ENCODE peak calls at places on chromosomes 13 and 19, in seven cellular contexts. O, Z, L, P, R, T and C are unnamed samples.

GRCh38 chr13:79392882-79393563 is 13.0 kb downstream of the RBM26 start:
- DNase-seq in O (no peak), Z (no peak), L (no peak), P (no peak), R (no peak), T (no peak), C (no peak)

GRCh38 chr13:102580552-102581169 is 16.1 kb upstream of the TPP2 start:
- DNase-seq in O (peak), Z (no peak), L (no peak), P (peak), R (peak), T (no peak), C (no peak)

GRCh38 chr19:56955637-56956216 is 115.2 kb upstream of the PEG3 start:
- DNase-seq in O (no peak), Z (no peak), L (no peak), P (no peak), R (peak), T (no peak), C (no peak)

GRCh38 chr13:36519432-36519831 is 87.1 kb downstream of the CCNA1 start:
- DNase-seq in O (no peak), Z (no peak), L (no peak), P (no peak), R (no peak), T (no peak), C (no peak)

GRCh38 chr13:21668665-21669599 is 1.9 kb upstream of the FGF9 start:
- DNase-seq in O (peak), Z (no peak), L (no peak), P (no peak), R (no peak), T (peak), C (no peak)

GRCh38 chr13:81957121-81957520 is 1616.2 kb upstream of the SPRY2 start:
- DNase-seq in O (no peak), Z (no peak), L (no peak), P (no peak), R (peak), T (no peak), C (no peak)

GRCh38 chr19:16442386-16443276 is 29.1 kb downstream of the EPS15L1 start:
- DNase-seq in O (no peak), Z (no peak), L (no peak), P (peak), R (no peak), T (no peak), C (no peak)

GRCh38 chr19:29268721-29269483 is 56.0 kb upstream of the UQCRFS1 start:
- DNase-seq in O (no peak), Z (no peak), L (no peak), P (no peak), R (no peak), T (no peak), C (no peak)

GRCh38 chr19:23283925-23284324 is 33.7 kb upstream of the ZNF724 start:
- DNase-seq in O (peak), Z (peak), L (no peak), P (peak), R (peak), T (peak), C (no peak)

GRCh38 chr13:109154546-109154945 is 525.1 kb downstream of the MYO16 start:
- DNase-seq in O (no peak), Z (no peak), L (no peak), P (no peak), R (no peak), T (no peak), C (no peak)

GRCh38 chr13:59776924-59777690 is 386.6 kb downstream of the DIAPH3 start:
- DNase-seq in O (no peak), Z (no peak), L (peak), P (no peak), R (no peak), T (no peak), C (no peak)

GRCh38 chr13:109938255-109938936 is 152.0 kb upstream of the IRS2 start:
- DNase-seq in O (no peak), Z (no peak), L (no peak), P (no peak), R (no peak), T (no peak), C (no peak)

GRCh38 chr13:66349945-66350344 is 880.2 kb downstream of the PCDH9 start:
- DNase-seq in O (no peak), Z (no peak), L (no peak), P (no peak), R (no peak), T (no peak), C (no peak)

GRCh38 chr13:83182845-83183244 is 699.4 kb downstream of the SLITRK1 start:
- DNase-seq in O (no peak), Z (no peak), L (no peak), P (no peak), R (no peak), T (no peak), C (no peak)

GRCh38 chr13:26480246-26480855 is 77.1 kb upstream of the WASF3 start:
- DNase-seq in O (no peak), Z (no peak), L (no peak), P (no peak), R (no peak), T (no peak), C (no peak)

GRCh38 chr19:12884926-12885748 is 1.9 kb downstream of the KLF1 start:
- DNase-seq in O (peak), Z (peak), L (peak), P (peak), R (peak), T (peak), C (peak)

GRCh38 chr13:112903071-112903577 is 65.9 kb upstream of the MCF2L start:
- DNase-seq in O (no peak), Z (no peak), L (no peak), P (no peak), R (no peak), T (no peak), C (no peak)

GRCh38 chr13:44352202-44352601 is 21.4 kb upstream of the SERP2 start:
- DNase-seq in O (no peak), Z (no peak), L (no peak), P (no peak), R (no peak), T (no peak), C (no peak)

GRCh38 chr19:55652311-55653078 is 2.3 kb upstream of the U2AF2 start:
- DNase-seq in O (no peak), Z (no peak), L (no peak), P (no peak), R (no peak), T (no peak), C (no peak)

GRCh38 chr13:47679391-47679790 is 321.7 kb downstream of the SUCLA2 start:
- DNase-seq in O (no peak), Z (no peak), L (no peak), P (no peak), R (no peak), T (no peak), C (no peak)

GRCh38 chr19:15248648-15249559 is 16.7 kb upstream of the EPHX3 start:
- DNase-seq in O (no peak), Z (no peak), L (no peak), P (no peak), R (no peak), T (no peak), C (no peak)

GRCh38 chr13:105918842-105919741 is 616.4 kb downstream of the EFNB2 start:
- DNase-seq in O (peak), Z (no peak), L (no peak), P (no peak), R (peak), T (no peak), C (no peak)

GRCh38 chr13:58949646-58950045 is 1214.1 kb downstream of the DIAPH3 start:
- DNase-seq in O (no peak), Z (no peak), L (no peak), P (no peak), R (no peak), T (peak), C (no peak)

GRCh38 chr19:17826508-17827056 is 5.3 kb upstream of the INSL3 start:
- DNase-seq in O (no peak), Z (no peak), L (no peak), P (no peak), R (no peak), T (no peak), C (no peak)

GRCh38 chr13:53137777-53138176 is 109.2 kb downstream of the OLFM4 start:
- DNase-seq in O (no peak), Z (no peak), L (no peak), P (no peak), R (no peak), T (no peak), C (no peak)

GRCh38 chr13:63449549-63449948 is 2033.9 kb upstream of the PCDH20 start:
- DNase-seq in O (no peak), Z (no peak), L (no peak), P (no peak), R (no peak), T (no peak), C (no peak)

GRCh38 chr19:12859546-12859945 is 21.2 kb downstream of the MAST1 start:
- DNase-seq in O (no peak), Z (no peak), L (no peak), P (no peak), R (no peak), T (no peak), C (no peak)

GRCh38 chr13:37313383-37313782 is 207.9 kb upstream of the CSNK1A1L start:
- DNase-seq in O (no peak), Z (no peak), L (no peak), P (no peak), R (no peak), T (no peak), C (no peak)

GRCh38 chr13:97367427-97367826 is 66.5 kb upstream of the RAP2A start:
- DNase-seq in O (no peak), Z (no peak), L (no peak), P (no peak), R (no peak), T (no peak), C (no peak)

GRCh38 chr19:48757741-48758144 is 2.4 kb downstream of the FGF21 start:
- DNase-seq in O (no peak), Z (no peak), L (no peak), P (no peak), R (peak), T (no peak), C (no peak)

GRCh38 chr13:97125051-97125809 is 96.9 kb upstream of the MBNL2 start:
- DNase-seq in O (peak), Z (no peak), L (peak), P (no peak), R (peak), T (no peak), C (no peak)

GRCh38 chr13:48675247-48675646 is 21.5 kb downstream of the CYSLTR2 start:
- DNase-seq in O (no peak), Z (no peak), L (no peak), P (no peak), R (no peak), T (no peak), C (no peak)

GRCh38 chr13:102846261-102847015 is 606 bp downstream of the ERCC5 start:
- DNase-seq in O (peak), Z (no peak), L (no peak), P (no peak), R (peak), T (no peak), C (no peak)

GRCh38 chr13:48000559-48001126 is 430 bp downstream of the SUCLA2 start:
- DNase-seq in O (no peak), Z (peak), L (no peak), P (peak), R (no peak), T (no peak), C (no peak)

GRCh38 chr13:93227906-93228801 is 1.5 kb downstream of the GPC6 start:
- DNase-seq in O (peak), Z (peak), L (no peak), P (peak), R (peak), T (peak), C (no peak)

GRCh38 chr19:17337675-17338439 is 504 bp downstream of the GTPBP3 start:
- DNase-seq in O (peak), Z (no peak), L (no peak), P (peak), R (no peak), T (peak), C (peak)

GRCh38 chr19:34487651-34488051 is 6.1 kb downstream of the WTIP start:
- DNase-seq in O (no peak), Z (no peak), L (no peak), P (no peak), R (no peak), T (no peak), C (no peak)

GRCh38 chr19:38268539-38268938 is 4.2 kb downstream of the SPINT2 start:
- DNase-seq in O (no peak), Z (no peak), L (no peak), P (no peak), R (no peak), T (no peak), C (no peak)

GRCh38 chr13:28100149-28101121 is at the start of gene FLT3:
- DNase-seq in O (peak), Z (peak), L (no peak), P (peak), R (no peak), T (peak), C (peak)

GRCh38 chr13:77833331-77833863 is 85.2 kb downstream of the EDNRB start:
- DNase-seq in O (no peak), Z (no peak), L (no peak), P (no peak), R (no peak), T (no peak), C (no peak)

GRCh38 chr19:19034204-19034624 is 811 bp downstream of the ARMC6 start:
- DNase-seq in O (peak), Z (peak), L (peak), P (peak), R (peak), T (peak), C (peak)
- TF ChIP-seq POLR2AphosphoS5 in O (no peak), Z (no peak), L (peak), P (peak), R (no peak), T (no peak), C (no peak)

GRCh38 chr19:45245334-45245787 is at the start of gene EXOC3L2:
- DNase-seq in O (no peak), Z (no peak), L (no peak), P (peak), R (no peak), T (no peak), C (no peak)
- TF ChIP-seq TAF1 in O (no peak), Z (no peak), L (no peak), P (no peak), R (no peak), T (no peak), C (no peak)

GRCh38 chr19:49766938-49767315 is at the start of gene AP2A1:
- DNase-seq in O (no peak), Z (no peak), L (no peak), P (no peak), R (no peak), T (no peak), C (no peak)
- TF ChIP-seq POLR2AphosphoS5 in O (peak), Z (no peak), L (no peak), P (no peak), R (no peak), T (no peak), C (no peak)

DNA sequence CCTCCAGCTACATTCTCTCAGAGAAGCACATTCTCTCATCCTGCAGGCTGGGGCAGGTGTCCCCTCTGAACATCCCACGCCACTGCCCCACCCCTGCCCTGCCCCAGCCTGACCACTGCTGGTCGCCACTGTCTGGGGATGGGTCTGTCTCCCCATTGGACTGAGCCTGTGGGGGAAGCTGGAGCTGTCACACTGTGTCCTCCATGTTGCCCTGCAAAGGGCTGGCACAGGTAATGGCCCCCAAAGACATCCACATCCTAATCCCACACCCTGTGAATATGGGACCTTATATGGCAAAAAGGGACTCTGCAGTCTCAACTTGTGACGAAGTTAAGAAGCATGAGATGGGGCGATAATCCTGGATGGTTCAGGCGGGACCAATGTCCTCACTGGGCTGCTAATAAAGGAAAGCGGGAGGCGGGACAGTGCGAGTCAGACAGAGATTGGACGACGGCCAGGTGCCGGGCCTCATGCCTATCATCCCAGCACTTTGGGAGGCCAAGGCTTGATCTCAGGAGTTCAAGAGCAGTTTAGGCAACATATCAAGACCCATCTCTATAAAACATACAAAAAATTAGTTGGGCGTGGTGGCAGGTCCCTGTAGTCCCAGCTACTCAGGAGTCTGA is 9.1 kb downstream of the AP2S1 start:
- DNase-seq in O (no peak), Z (no peak), L (no peak), P (no peak), R (no peak), T (no peak), C (no peak)
- TF ChIP-seq TAF1 in O (no peak), Z (no peak), L (no peak), P (no peak), R (no peak), T (no peak), C (no peak)

GRCh38 chr19:2446390-2446789 is 10.4 kb downstream of the LMNB2 start:
- DNase-seq in O (no peak), Z (peak), L (no peak), P (no peak), R (no peak), T (no peak), C (no peak)
- TF ChIP-seq POLR2AphosphoS5 in O (no peak), Z (no peak), L (no peak), P (no peak), R (no peak), T (no peak), C (no peak)

DNA sequence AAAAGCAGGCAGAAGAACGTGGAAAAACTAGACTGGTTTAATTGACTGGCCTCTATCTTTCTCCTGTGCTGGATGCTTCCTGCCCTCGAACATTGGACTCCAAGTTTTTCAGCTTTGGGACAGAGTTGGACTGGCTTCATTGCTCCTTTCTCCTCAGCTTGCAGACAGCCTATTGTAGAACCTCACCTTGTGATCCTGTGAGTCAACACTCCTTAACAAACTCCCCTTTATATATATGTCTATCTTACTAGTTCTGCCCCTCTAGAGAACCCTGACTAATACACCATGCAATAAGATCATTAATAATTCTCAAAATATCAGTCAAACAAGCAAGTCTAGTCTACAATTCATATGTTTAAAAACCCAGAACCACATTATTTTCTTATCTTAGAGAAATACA is 662.4 kb downstream of the TBC1D4 start:
- DNase-seq in O (no peak), Z (no peak), L (no peak), P (no peak), R (no peak), T (no peak), C (no peak)
- TF ChIP-seq TAF1 in O (no peak), Z (no peak), L (no peak), P (no peak), R (no peak), T (no peak), C (no peak)

GRCh38 chr13:42038661-42039456 is 9.6 kb upstream of the DGKH start:
- DNase-seq in O (no peak), Z (no peak), L (no peak), P (no peak), R (no peak), T (no peak), C (no peak)

GRCh38 chr13:42039946-42040729 is 8.3 kb upstream of the DGKH start:
- DNase-seq in O (peak), Z (peak), L (peak), P (peak), R (no peak), T (peak), C (peak)

GRCh38 chr13:42041017-42041683 is 7.3 kb upstream of the DGKH start:
- DNase-seq in O (peak), Z (peak), L (peak), P (peak), R (no peak), T (peak), C (peak)

GRCh38 chr13:42040730-42041016 is 7.8 kb upstream of the DGKH start:
- DNase-seq in O (no peak), Z (no peak), L (no peak), P (no peak), R (no peak), T (no peak), C (no peak)

DNA sequence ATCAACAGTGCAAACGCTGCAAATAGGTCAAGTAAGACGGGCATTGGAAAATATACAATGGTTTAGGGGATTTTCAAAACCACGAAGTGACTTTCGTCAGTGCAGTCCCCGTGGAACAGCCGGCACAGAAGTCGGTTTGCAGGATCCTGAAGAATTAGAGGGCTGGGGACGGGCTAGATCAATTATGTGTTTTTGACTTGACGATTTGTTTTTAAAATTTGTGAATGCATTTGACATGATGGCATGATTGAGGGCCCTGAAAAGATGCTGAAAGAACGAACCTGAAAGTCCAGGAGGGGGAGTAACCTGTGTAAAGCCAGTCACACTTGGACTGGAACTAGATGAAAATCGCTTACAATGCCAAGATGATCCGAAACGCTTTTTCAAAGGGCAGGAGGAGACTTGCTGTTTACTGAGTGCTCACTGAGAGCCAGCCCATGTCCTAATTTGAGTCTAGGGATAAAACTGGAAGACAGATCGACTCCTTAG is 8.9 kb upstream of the DGKH start:
- DNase-seq in O (peak), Z (no peak), L (peak), P (peak), R (no peak), T (no peak), C (no peak)
- TF ChIP-seq POLR2AphosphoS5 in O (no peak), Z (no peak), L (no peak), P (no peak), R (no peak), T (no peak), C (no peak)